ENCODE peak calls at places on chromosomes 12 and 14, in seven cellular contexts. B is AG04450, U is cardiac muscle cell, O is endothelial cell of umbilical vein, K is lower leg skin, J is heart left ventricle, V is AG10803. W is an unnamed sample.

GRCh38 chr12:96447256-96447655 is 42.1 kb upstream of the CFAP54 start:
- DNase-seq in B (no peak), U (no peak), O (no peak), K (no peak), J (no peak), V (no peak), W (no peak)

GRCh38 chr12:1807107-1807478 is 13.3 kb upstream of the LRTM2 start:
- DNase-seq in B (no peak), U (no peak), O (no peak), K (no peak), J (no peak), V (no peak), W (no peak)

GRCh38 chr12:78586790-78587189 is 277.8 kb upstream of the SYT1 start:
- DNase-seq in B (no peak), U (no peak), O (no peak), K (no peak), J (no peak), V (no peak), W (no peak)

GRCh38 chr14:103849151-103850013 is 2.0 kb upstream of the PPP1R13B start:
- DNase-seq in B (no peak), U (no peak), O (no peak), K (no peak), J (peak), V (no peak), W (no peak)

GRCh38 chr14:39488600-39488999 is 56.4 kb upstream of the FBXO33 start:
- DNase-seq in B (no peak), U (peak), O (no peak), K (no peak), J (no peak), V (peak), W (no peak)

GRCh38 chr14:77791225-77791600 is 8.7 kb upstream of the ADCK1 start:
- DNase-seq in B (no peak), U (no peak), O (no peak), K (no peak), J (no peak), V (no peak), W (no peak)

GRCh38 chr12:131755305-131756113 is 44.6 kb downstream of the SFSWAP start:
- DNase-seq in B (no peak), U (peak), O (no peak), K (peak), J (no peak), V (peak), W (no peak)

GRCh38 chr14:54867011-54867410 is 35.6 kb downstream of the GCH1 start:
- DNase-seq in B (no peak), U (peak), O (peak), K (no peak), J (no peak), V (peak), W (no peak)

GRCh38 chr14:74211945-74212580 is 27.2 kb upstream of the VSX2 start:
- DNase-seq in B (no peak), U (no peak), O (no peak), K (no peak), J (no peak), V (peak), W (no peak)

GRCh38 chr14:102500190-102500661 is 9.3 kb downstream of the ANKRD9 start:
- DNase-seq in B (no peak), U (no peak), O (peak), K (peak), J (peak), V (peak), W (peak)

GRCh38 chr12:4154672-4155225 is 118.8 kb upstream of the CCND2 start:
- DNase-seq in B (no peak), U (no peak), O (no peak), K (no peak), J (no peak), V (no peak), W (no peak)

GRCh38 chr14:29627141-29627540 is 300.5 kb downstream of the PRKD1 start:
- DNase-seq in B (no peak), U (no peak), O (no peak), K (no peak), J (no peak), V (peak), W (no peak)

GRCh38 chr12:93970892-93971688 is 177.3 kb upstream of the PLXNC1 start:
- DNase-seq in B (no peak), U (no peak), O (no peak), K (no peak), J (no peak), V (no peak), W (no peak)

GRCh38 chr14:80636071-80636470 is 305.5 kb downstream of the CEP128 start:
- DNase-seq in B (no peak), U (no peak), O (no peak), K (no peak), J (no peak), V (peak), W (no peak)

GRCh38 chr12:56158926-56159461 is 835 bp downstream of the MYL6 start:
- DNase-seq in B (peak), U (peak), O (peak), K (peak), J (peak), V (peak), W (peak)

GRCh38 chr12:117394491-117394890 is 33.1 kb upstream of the NOS1 start:
- DNase-seq in B (no peak), U (no peak), O (no peak), K (no peak), J (no peak), V (no peak), W (no peak)

GRCh38 chr12:103571286-103571685 is 15.8 kb upstream of the STAB2 start:
- DNase-seq in B (no peak), U (peak), O (peak), K (no peak), J (peak), V (no peak), W (no peak)

GRCh38 chr12:74285773-74286172 is 251.9 kb upstream of the ATXN7L3B start:
- DNase-seq in B (no peak), U (no peak), O (no peak), K (no peak), J (no peak), V (no peak), W (no peak)

GRCh38 chr14:95959317-95959716 is 79.8 kb upstream of the C14orf132 start:
- DNase-seq in B (no peak), U (no peak), O (no peak), K (no peak), J (no peak), V (no peak), W (no peak)

GRCh38 chr12:117090816-117091711 is 8.2 kb downstream of the TESC start:
- DNase-seq in B (no peak), U (no peak), O (no peak), K (no peak), J (no peak), V (no peak), W (no peak)

GRCh38 chr12:49809369-49810158 is 18.6 kb downstream of the NCKAP5L start:
- DNase-seq in B (no peak), U (peak), O (no peak), K (peak), J (peak), V (peak), W (no peak)

GRCh38 chr12:5166976-5167375 is 123.3 kb downstream of the KCNA5 start:
- DNase-seq in B (peak), U (no peak), O (peak), K (no peak), J (no peak), V (peak), W (peak)

GRCh38 chr12:69662764-69663163 is 36.3 kb downstream of the BEST3 start:
- DNase-seq in B (no peak), U (no peak), O (no peak), K (no peak), J (no peak), V (no peak), W (no peak)

GRCh38 chr12:15789215-15790171 is at the start of gene EPS8:
- DNase-seq in B (peak), U (peak), O (peak), K (peak), J (peak), V (peak), W (peak)

GRCh38 chr12:22974865-22975264 is 349.9 kb downstream of the ETNK1 start:
- DNase-seq in B (peak), U (no peak), O (peak), K (no peak), J (no peak), V (peak), W (peak)

GRCh38 chr14:72781476-72782181 is 112.3 kb downstream of the DPF3 start:
- DNase-seq in B (no peak), U (no peak), O (peak), K (peak), J (no peak), V (peak), W (peak)

GRCh38 chr14:36174767-36175424 is 1.6 kb downstream of the PTCSC3 start:
- DNase-seq in B (no peak), U (no peak), O (no peak), K (no peak), J (no peak), V (no peak), W (no peak)

GRCh38 chr12:14393736-14394135 is 28.3 kb downstream of the ATF7IP start:
- DNase-seq in B (no peak), U (no peak), O (peak), K (no peak), J (no peak), V (no peak), W (no peak)

GRCh38 chr12:107564946-107565345 is 120.7 kb upstream of the PWP1 start:
- DNase-seq in B (no peak), U (peak), O (no peak), K (peak), J (no peak), V (peak), W (no peak)
- TF ChIP-seq CTCF in B (peak), U (no peak), O (no peak), K (no peak), J (peak), V (peak), W (peak)

GRCh38 chr12:124914392-124915248 is at the start of gene UBC:
- DNase-seq in B (peak), U (peak), O (peak), K (peak), J (peak), V (peak), W (peak)

GRCh38 chr12:124913474-124914391 is 717 bp downstream of the UBC start:
- DNase-seq in B (no peak), U (peak), O (peak), K (peak), J (peak), V (peak), W (peak)

GRCh38 chr12:124906606-124907261 is 7.7 kb downstream of the UBC start:
- DNase-seq in B (peak), U (peak), O (peak), K (peak), J (peak), V (peak), W (peak)

GRCh38 chr12:124910561-124911478 is 3.6 kb downstream of the UBC start:
- DNase-seq in B (no peak), U (no peak), O (no peak), K (no peak), J (no peak), V (no peak), W (no peak)

GRCh38 chr12:124909831-124910560 is 4.5 kb downstream of the UBC start:
- DNase-seq in B (no peak), U (no peak), O (no peak), K (no peak), J (no peak), V (no peak), W (no peak)
- H3K4me3 ChIP-seq in B (no peak), U (no peak), O (no peak), K (no peak), J (peak), V (peak), W (no peak)

GRCh38 chr12:52777566-52777965 is 421 bp upstream of the KRT76 start:
- DNase-seq in B (no peak), U (no peak), O (no peak), K (no peak), J (no peak), V (no peak), W (no peak)
- TF ChIP-seq CTCF in B (no peak), U (no peak), O (no peak), K (no peak), J (no peak), V (no peak), W (no peak)

GRCh38 chr12:53752651-53753050 is 872 bp upstream of the CISTR start:
- DNase-seq in B (no peak), U (no peak), O (no peak), K (no peak), J (no peak), V (no peak), W (no peak)

GRCh38 chr12:53755451-53756290 is 3.9 kb upstream of the CISTR start:
- DNase-seq in B (no peak), U (no peak), O (no peak), K (no peak), J (no peak), V (no peak), W (no peak)

GRCh38 chr12:53754196-53754595 is 2.4 kb upstream of the CISTR start:
- DNase-seq in B (no peak), U (no peak), O (no peak), K (no peak), J (no peak), V (no peak), W (no peak)

GRCh38 chr12:53756300-53757094 is 4.7 kb upstream of the CISTR start:
- DNase-seq in B (no peak), U (no peak), O (no peak), K (no peak), J (no peak), V (no peak), W (no peak)

DNA sequence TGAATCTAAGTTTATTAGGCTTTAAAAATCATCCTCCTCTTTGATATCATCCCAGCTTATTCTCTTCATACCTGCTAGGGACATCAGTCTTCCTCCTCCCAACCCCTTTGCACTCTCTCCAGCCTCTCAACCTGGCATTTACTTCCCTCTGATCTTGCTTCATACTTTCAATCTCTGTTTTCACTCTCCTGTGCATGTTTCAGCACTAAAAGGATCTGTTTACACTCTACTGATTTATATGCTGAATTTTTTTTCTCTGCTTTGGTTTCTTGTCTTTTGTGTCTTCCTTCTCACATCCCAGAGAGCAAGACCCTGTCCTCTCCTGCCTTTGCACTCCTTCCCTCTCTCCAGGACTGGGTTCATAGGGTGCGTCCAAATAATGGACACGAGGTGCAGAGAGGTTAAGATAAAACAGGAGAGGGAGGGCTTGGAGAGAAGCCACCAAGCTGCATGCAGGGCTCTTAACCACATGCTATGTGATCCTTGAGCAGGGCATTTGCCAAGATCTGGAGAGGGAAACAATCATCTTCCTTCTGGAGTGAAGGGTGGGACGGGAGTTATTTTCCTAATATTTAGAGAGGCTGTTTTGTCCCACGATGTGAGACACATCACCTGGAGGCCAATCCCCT is 3.0 kb upstream of the CISTR start:
- DNase-seq in B (no peak), U (no peak), O (no peak), K (no peak), J (no peak), V (peak), W (peak)
- H3K4me3 ChIP-seq in B (no peak), U (no peak), O (no peak), K (no peak), J (no peak), V (no peak), W (no peak)

GRCh38 chr12:126667340-126667739 is 1599.6 kb upstream of the TMEM132C start:
- DNase-seq in B (no peak), U (no peak), O (no peak), K (no peak), J (no peak), V (peak), W (peak)

GRCh38 chr12:126668538-126668937 is 1598.4 kb upstream of the TMEM132C start:
- DNase-seq in B (no peak), U (no peak), O (no peak), K (no peak), J (no peak), V (peak), W (peak)

GRCh38 chr12:126668961-126669360 is 1598.0 kb upstream of the TMEM132C start:
- DNase-seq in B (no peak), U (no peak), O (no peak), K (no peak), J (no peak), V (peak), W (peak)

GRCh38 chr12:126663304-126664094 is 1598.3 kb downstream of the AACS start:
- DNase-seq in B (no peak), U (peak), O (no peak), K (no peak), J (no peak), V (no peak), W (no peak)
- TF ChIP-seq CTCF in B (no peak), U (no peak), O (peak), K (no peak), J (peak), V (peak), W (peak)

GRCh38 chr12:109605599-109606228 is 32.1 kb downstream of the MVK start:
- DNase-seq in B (no peak), U (no peak), O (no peak), K (no peak), J (no peak), V (no peak), W (no peak)

GRCh38 chr12:109608270-109608669 is 34.7 kb downstream of the MVK start:
- DNase-seq in B (no peak), U (no peak), O (no peak), K (no peak), J (no peak), V (no peak), W (no peak)

GRCh38 chr12:109604902-109605536 is 31.4 kb downstream of the MVK start:
- DNase-seq in B (no peak), U (peak), O (no peak), K (no peak), J (no peak), V (no peak), W (no peak)

GRCh38 chr12:109607618-109608017 is 34.0 kb downstream of the MVK start:
- DNase-seq in B (no peak), U (no peak), O (no peak), K (no peak), J (no peak), V (no peak), W (no peak)

GRCh38 chr12:109606261-109607028 is 32.9 kb downstream of the MVK start:
- DNase-seq in B (no peak), U (peak), O (no peak), K (no peak), J (peak), V (no peak), W (no peak)
- H3K4me3 ChIP-seq in B (no peak), U (no peak), O (no peak), K (no peak), J (peak), V (no peak), W (no peak)

GRCh38 chr14:69685716-69686115 is 74.3 kb downstream of the SUSD6 start:
- DNase-seq in B (no peak), U (peak), O (no peak), K (peak), J (peak), V (peak), W (peak)
- TF ChIP-seq CTCF in B (no peak), U (no peak), O (no peak), K (no peak), J (no peak), V (no peak), W (no peak)

DNA sequence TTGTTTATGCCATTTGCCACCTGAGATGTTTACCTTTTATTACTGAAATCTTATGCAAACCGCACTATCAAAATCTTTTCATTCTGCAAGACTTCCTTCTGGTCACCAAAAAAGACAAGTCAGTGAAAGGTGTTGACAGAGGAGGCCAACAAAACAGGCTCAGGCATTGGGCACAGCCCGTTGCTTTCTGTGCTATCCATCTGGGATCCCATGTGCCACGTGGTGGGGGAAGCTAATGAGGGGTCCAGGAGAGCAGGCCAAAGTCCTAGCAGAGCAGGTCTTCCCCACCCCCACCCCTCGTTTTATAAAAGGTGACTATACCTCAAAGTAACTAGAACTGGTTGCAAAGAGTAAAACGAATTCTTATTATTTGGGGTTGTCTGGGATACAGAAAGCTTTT is 1.2 kb downstream of the ALDH1L2 start:
- DNase-seq in B (no peak), U (no peak), O (no peak), K (no peak), J (no peak), V (no peak), W (no peak)
- H3K4me3 ChIP-seq in B (peak), U (no peak), O (no peak), K (no peak), J (no peak), V (peak), W (peak)

GRCh38 chr12:6550294-6551062 is 5.4 kb downstream of the IFFO1 start:
- DNase-seq in B (no peak), U (no peak), O (no peak), K (no peak), J (peak), V (no peak), W (no peak)

GRCh38 chr12:6551063-6551461 is 4.8 kb downstream of the IFFO1 start:
- DNase-seq in B (no peak), U (no peak), O (no peak), K (peak), J (peak), V (peak), W (no peak)

GRCh38 chr12:6553051-6553868 is 2.6 kb downstream of the IFFO1 start:
- DNase-seq in B (no peak), U (no peak), O (no peak), K (no peak), J (peak), V (peak), W (no peak)

GRCh38 chr12:6551496-6552139 is 4.2 kb downstream of the IFFO1 start:
- DNase-seq in B (no peak), U (no peak), O (no peak), K (no peak), J (peak), V (peak), W (no peak)

GRCh38 chr12:6552140-6552551 is 3.7 kb downstream of the IFFO1 start:
- DNase-seq in B (no peak), U (peak), O (no peak), K (no peak), J (peak), V (peak), W (no peak)
- TF ChIP-seq CTCF in B (no peak), U (no peak), O (no peak), K (no peak), J (no peak), V (no peak), W (no peak)

GRCh38 chr14:64979336-64980074 is 7.2 kb upstream of the FNTB start:
- DNase-seq in B (no peak), U (peak), O (no peak), K (peak), J (no peak), V (peak), W (peak)

GRCh38 chr14:64986578-64987571 is at the start of gene FNTB:
- DNase-seq in B (peak), U (peak), O (peak), K (peak), J (peak), V (peak), W (peak)

GRCh38 chr14:64983439-64984310 is 3.0 kb upstream of the FNTB start:
- DNase-seq in B (no peak), U (peak), O (peak), K (peak), J (no peak), V (peak), W (peak)
- H3K4me3 ChIP-seq in B (peak), U (no peak), O (no peak), K (no peak), J (no peak), V (peak), W (peak)